ENCODE peak calls at places on chromosomes 4 and X, in nine cellular contexts. One of them, this sample, is unnamed.

GRCh38 chr4:71186566-71187398 is 152.0 kb upstream of the SLC4A4 start:
- DNase-seq in CD14-positive monocyte: no peak
- DNase-seq in mesothelial cell of epicardium: peak
- DNase-seq in upper lobe of right lung: peak
- DNase-seq in cardiac fibroblast: peak
- DNase-seq in kidney epithelial cell: no peak
- DNase-seq in foreskin fibroblast: no peak
- DNase-seq in endothelial cell of umbilical vein: peak
- DNase-seq in mammary epithelial cell: peak
- DNase-seq in this sample: peak

GRCh38 chr4:159401791-159402380 is 299.0 kb downstream of the RAPGEF2 start:
- DNase-seq in mammary epithelial cell: peak
- DNase-seq in mesothelial cell of epicardium: no peak
- DNase-seq in foreskin fibroblast: peak
- DNase-seq in cardiac fibroblast: peak
- DNase-seq in kidney epithelial cell: peak
- DNase-seq in endothelial cell of umbilical vein: peak
- DNase-seq in upper lobe of right lung: no peak
- DNase-seq in CD14-positive monocyte: no peak
- DNase-seq in this sample: no peak

GRCh38 chr4:124111922-124112321 is 600.6 kb downstream of the ANKRD50 start:
- DNase-seq in endothelial cell of umbilical vein: peak
- DNase-seq in mesothelial cell of epicardium: no peak
- DNase-seq in CD14-positive monocyte: no peak
- DNase-seq in kidney epithelial cell: peak
- DNase-seq in upper lobe of right lung: no peak
- DNase-seq in mammary epithelial cell: peak
- DNase-seq in cardiac fibroblast: peak
- DNase-seq in foreskin fibroblast: peak
- DNase-seq in this sample: peak

GRCh38 chrX:150198776-150199175 is 164.3 kb upstream of the MAMLD1 start:
- DNase-seq in mammary epithelial cell: peak
- DNase-seq in kidney epithelial cell: peak
- DNase-seq in mesothelial cell of epicardium: no peak
- DNase-seq in CD14-positive monocyte: no peak
- DNase-seq in endothelial cell of umbilical vein: no peak
- DNase-seq in foreskin fibroblast: no peak
- DNase-seq in upper lobe of right lung: no peak
- DNase-seq in cardiac fibroblast: no peak
- DNase-seq in this sample: no peak

GRCh38 chrX:111646515-111646914 is 34.5 kb upstream of the ALG13 start:
- DNase-seq in mammary epithelial cell: no peak
- DNase-seq in endothelial cell of umbilical vein: no peak
- DNase-seq in CD14-positive monocyte: no peak
- DNase-seq in mesothelial cell of epicardium: no peak
- DNase-seq in upper lobe of right lung: no peak
- DNase-seq in cardiac fibroblast: no peak
- DNase-seq in foreskin fibroblast: no peak
- DNase-seq in kidney epithelial cell: no peak
- DNase-seq in this sample: no peak

GRCh38 chr4:138758876-138759275 is 256.7 kb upstream of the NOCT start:
- DNase-seq in foreskin fibroblast: no peak
- DNase-seq in upper lobe of right lung: no peak
- DNase-seq in mesothelial cell of epicardium: no peak
- DNase-seq in CD14-positive monocyte: no peak
- DNase-seq in mammary epithelial cell: no peak
- DNase-seq in endothelial cell of umbilical vein: no peak
- DNase-seq in cardiac fibroblast: no peak
- DNase-seq in kidney epithelial cell: no peak
- DNase-seq in this sample: no peak

GRCh38 chr4:168514249-168514852 is 17.5 kb downstream of the PALLD start:
- DNase-seq in mammary epithelial cell: peak
- DNase-seq in CD14-positive monocyte: no peak
- DNase-seq in endothelial cell of umbilical vein: peak
- DNase-seq in mesothelial cell of epicardium: no peak
- DNase-seq in foreskin fibroblast: no peak
- DNase-seq in cardiac fibroblast: peak
- DNase-seq in kidney epithelial cell: no peak
- DNase-seq in upper lobe of right lung: no peak
- DNase-seq in this sample: no peak

GRCh38 chr4:152389359-152389758 is 146.5 kb downstream of the FBXW7 start:
- DNase-seq in foreskin fibroblast: no peak
- DNase-seq in kidney epithelial cell: no peak
- DNase-seq in cardiac fibroblast: no peak
- DNase-seq in endothelial cell of umbilical vein: no peak
- DNase-seq in CD14-positive monocyte: no peak
- DNase-seq in mammary epithelial cell: no peak
- DNase-seq in mesothelial cell of epicardium: no peak
- DNase-seq in upper lobe of right lung: no peak
- DNase-seq in this sample: no peak

GRCh38 chr4:25100156-25100555 is 60.1 kb downstream of the SEPSECS start:
- DNase-seq in mesothelial cell of epicardium: no peak
- DNase-seq in kidney epithelial cell: no peak
- DNase-seq in CD14-positive monocyte: no peak
- DNase-seq in mammary epithelial cell: no peak
- DNase-seq in cardiac fibroblast: no peak
- DNase-seq in foreskin fibroblast: no peak
- DNase-seq in endothelial cell of umbilical vein: no peak
- DNase-seq in upper lobe of right lung: no peak
- DNase-seq in this sample: no peak

GRCh38 chr4:128825226-128825625 is 15.7 kb downstream of the JADE1 start:
- DNase-seq in mammary epithelial cell: peak
- DNase-seq in endothelial cell of umbilical vein: no peak
- DNase-seq in kidney epithelial cell: no peak
- DNase-seq in mesothelial cell of epicardium: no peak
- DNase-seq in CD14-positive monocyte: no peak
- DNase-seq in cardiac fibroblast: no peak
- DNase-seq in foreskin fibroblast: no peak
- DNase-seq in upper lobe of right lung: no peak
- DNase-seq in this sample: peak

GRCh38 chr4:83535520-83535944 is 376 bp upstream of the GPAT3 start:
- DNase-seq in upper lobe of right lung: no peak
- DNase-seq in cardiac fibroblast: peak
- DNase-seq in mammary epithelial cell: peak
- DNase-seq in mesothelial cell of epicardium: peak
- DNase-seq in kidney epithelial cell: no peak
- DNase-seq in foreskin fibroblast: peak
- DNase-seq in endothelial cell of umbilical vein: peak
- DNase-seq in CD14-positive monocyte: peak
- DNase-seq in this sample: peak

GRCh38 chrX:10564484-10564883 is 55.9 kb downstream of the MID1 start:
- DNase-seq in endothelial cell of umbilical vein: no peak
- DNase-seq in mesothelial cell of epicardium: no peak
- DNase-seq in upper lobe of right lung: no peak
- DNase-seq in kidney epithelial cell: no peak
- DNase-seq in foreskin fibroblast: no peak
- DNase-seq in cardiac fibroblast: no peak
- DNase-seq in mammary epithelial cell: no peak
- DNase-seq in CD14-positive monocyte: no peak
- DNase-seq in this sample: no peak

GRCh38 chrX:96182366-96182765 is 502.3 kb upstream of the DIAPH2 start:
- DNase-seq in mammary epithelial cell: peak
- DNase-seq in upper lobe of right lung: no peak
- DNase-seq in cardiac fibroblast: peak
- DNase-seq in mesothelial cell of epicardium: no peak
- DNase-seq in CD14-positive monocyte: no peak
- DNase-seq in kidney epithelial cell: no peak
- DNase-seq in foreskin fibroblast: no peak
- DNase-seq in endothelial cell of umbilical vein: peak
- DNase-seq in this sample: peak
- TF ChIP-seq CTCF in mammary epithelial cell: peak
- TF ChIP-seq CTCF in upper lobe of right lung: peak
- TF ChIP-seq CTCF in cardiac fibroblast: peak
- TF ChIP-seq CTCF in mesothelial cell of epicardium: no peak
- TF ChIP-seq CTCF in CD14-positive monocyte: no peak
- TF ChIP-seq CTCF in kidney epithelial cell: peak
- TF ChIP-seq CTCF in foreskin fibroblast: no peak
- TF ChIP-seq CTCF in endothelial cell of umbilical vein: peak
- TF ChIP-seq CTCF in this sample: no peak

GRCh38 chr4:22515145-22515887 is 550 bp downstream of the ADGRA3 start:
- DNase-seq in mesothelial cell of epicardium: peak
- DNase-seq in foreskin fibroblast: peak
- DNase-seq in CD14-positive monocyte: no peak
- DNase-seq in upper lobe of right lung: peak
- DNase-seq in mammary epithelial cell: peak
- DNase-seq in cardiac fibroblast: peak
- DNase-seq in endothelial cell of umbilical vein: peak
- DNase-seq in kidney epithelial cell: no peak
- DNase-seq in this sample: peak
- TF ChIP-seq CTCF in mesothelial cell of epicardium: no peak
- TF ChIP-seq CTCF in foreskin fibroblast: no peak
- TF ChIP-seq CTCF in CD14-positive monocyte: no peak
- TF ChIP-seq CTCF in upper lobe of right lung: peak
- TF ChIP-seq CTCF in mammary epithelial cell: no peak
- TF ChIP-seq CTCF in cardiac fibroblast: no peak
- TF ChIP-seq CTCF in endothelial cell of umbilical vein: no peak
- TF ChIP-seq CTCF in kidney epithelial cell: no peak
- TF ChIP-seq CTCF in this sample: no peak

GRCh38 chr4:181437895-181438294 is 805.3 kb upstream of the TENM3 start:
- DNase-seq in CD14-positive monocyte: no peak
- DNase-seq in endothelial cell of umbilical vein: no peak
- DNase-seq in foreskin fibroblast: no peak
- DNase-seq in cardiac fibroblast: no peak
- DNase-seq in mammary epithelial cell: no peak
- DNase-seq in upper lobe of right lung: no peak
- DNase-seq in mesothelial cell of epicardium: no peak
- DNase-seq in kidney epithelial cell: no peak
- DNase-seq in this sample: no peak
- TF ChIP-seq CTCF in CD14-positive monocyte: no peak
- TF ChIP-seq CTCF in endothelial cell of umbilical vein: no peak
- TF ChIP-seq CTCF in foreskin fibroblast: no peak
- TF ChIP-seq CTCF in cardiac fibroblast: no peak
- TF ChIP-seq CTCF in mammary epithelial cell: no peak
- TF ChIP-seq CTCF in upper lobe of right lung: no peak
- TF ChIP-seq CTCF in mesothelial cell of epicardium: no peak
- TF ChIP-seq CTCF in kidney epithelial cell: no peak
- TF ChIP-seq CTCF in this sample: no peak

GRCh38 chr4:7157140-7157488 is 35.2 kb upstream of the SORCS2 start:
- DNase-seq in cardiac fibroblast: no peak
- DNase-seq in foreskin fibroblast: no peak
- DNase-seq in mammary epithelial cell: no peak
- DNase-seq in endothelial cell of umbilical vein: no peak
- DNase-seq in CD14-positive monocyte: no peak
- DNase-seq in mesothelial cell of epicardium: no peak
- DNase-seq in upper lobe of right lung: peak
- DNase-seq in kidney epithelial cell: no peak
- DNase-seq in this sample: no peak

GRCh38 chr4:7157666-7158065 is 34.7 kb upstream of the SORCS2 start:
- DNase-seq in endothelial cell of umbilical vein: no peak
- DNase-seq in mammary epithelial cell: no peak
- DNase-seq in cardiac fibroblast: no peak
- DNase-seq in upper lobe of right lung: peak
- DNase-seq in foreskin fibroblast: no peak
- DNase-seq in mesothelial cell of epicardium: peak
- DNase-seq in kidney epithelial cell: no peak
- DNase-seq in CD14-positive monocyte: no peak
- DNase-seq in this sample: no peak

GRCh38 chr4:7158081-7158750 is 34.1 kb upstream of the SORCS2 start:
- DNase-seq in foreskin fibroblast: no peak
- DNase-seq in CD14-positive monocyte: no peak
- DNase-seq in upper lobe of right lung: peak
- DNase-seq in endothelial cell of umbilical vein: no peak
- DNase-seq in mammary epithelial cell: no peak
- DNase-seq in kidney epithelial cell: no peak
- DNase-seq in cardiac fibroblast: no peak
- DNase-seq in mesothelial cell of epicardium: peak
- DNase-seq in this sample: no peak

GRCh38 chr4:7155611-7156071 is 36.7 kb upstream of the SORCS2 start:
- DNase-seq in foreskin fibroblast: no peak
- DNase-seq in endothelial cell of umbilical vein: peak
- DNase-seq in CD14-positive monocyte: no peak
- DNase-seq in mammary epithelial cell: peak
- DNase-seq in kidney epithelial cell: no peak
- DNase-seq in cardiac fibroblast: peak
- DNase-seq in upper lobe of right lung: peak
- DNase-seq in mesothelial cell of epicardium: peak
- DNase-seq in this sample: no peak

DNA sequence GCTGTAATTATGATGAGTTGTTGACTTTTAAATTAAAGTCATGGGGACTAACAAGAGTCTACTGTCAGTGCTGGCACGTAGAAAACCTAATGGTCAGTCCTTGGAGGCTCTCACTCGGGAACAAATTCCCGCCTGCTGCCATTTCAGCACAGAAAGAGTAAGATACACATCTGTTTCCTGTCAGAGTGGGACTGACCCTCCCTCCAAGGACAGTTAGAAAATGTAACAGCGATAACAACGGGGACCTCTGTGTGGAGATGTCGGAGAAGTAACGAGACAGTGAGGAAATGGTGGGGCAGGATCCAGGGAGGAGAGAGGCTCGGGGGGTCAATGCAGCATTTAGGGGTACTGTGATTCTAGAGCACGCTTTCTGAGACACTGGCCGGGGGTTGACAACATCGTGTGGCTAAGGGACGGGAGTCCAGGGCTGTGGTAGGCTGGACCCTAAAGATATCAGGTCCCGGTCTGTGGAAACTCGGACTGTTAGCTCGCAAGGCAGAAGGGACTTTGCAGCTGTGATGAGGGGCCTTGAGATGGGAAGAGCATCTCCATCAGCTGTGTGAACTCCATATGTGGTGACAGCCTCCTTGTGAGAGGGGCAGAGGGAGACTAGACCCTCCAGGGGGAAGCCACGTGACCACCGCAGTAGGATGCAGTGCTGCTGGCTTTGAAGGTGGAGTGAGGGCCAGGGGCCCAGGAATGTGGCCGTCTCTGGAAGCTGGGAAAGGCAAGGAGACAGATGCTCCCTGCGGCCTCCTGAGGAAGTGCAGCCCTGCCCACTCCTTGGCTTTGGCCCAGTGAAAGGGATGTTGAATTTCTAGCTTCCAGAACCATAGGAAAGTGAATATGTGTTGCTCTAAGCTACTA is 35.8 kb upstream of the SORCS2 start:
- DNase-seq in endothelial cell of umbilical vein: peak
- DNase-seq in upper lobe of right lung: peak
- DNase-seq in cardiac fibroblast: peak
- DNase-seq in mesothelial cell of epicardium: peak
- DNase-seq in CD14-positive monocyte: no peak
- DNase-seq in mammary epithelial cell: no peak
- DNase-seq in foreskin fibroblast: peak
- DNase-seq in kidney epithelial cell: no peak
- DNase-seq in this sample: no peak
- TF ChIP-seq CTCF in endothelial cell of umbilical vein: peak
- TF ChIP-seq CTCF in upper lobe of right lung: peak
- TF ChIP-seq CTCF in cardiac fibroblast: peak
- TF ChIP-seq CTCF in mesothelial cell of epicardium: peak
- TF ChIP-seq CTCF in CD14-positive monocyte: peak
- TF ChIP-seq CTCF in mammary epithelial cell: peak
- TF ChIP-seq CTCF in foreskin fibroblast: peak
- TF ChIP-seq CTCF in kidney epithelial cell: peak
- TF ChIP-seq CTCF in this sample: no peak

GRCh38 chrX:15567886-15568616 is 32.7 kb downstream of the ACE2 start:
- DNase-seq in CD14-positive monocyte: no peak
- DNase-seq in mammary epithelial cell: peak
- DNase-seq in endothelial cell of umbilical vein: peak
- DNase-seq in foreskin fibroblast: no peak
- DNase-seq in mesothelial cell of epicardium: no peak
- DNase-seq in cardiac fibroblast: peak
- DNase-seq in upper lobe of right lung: no peak
- DNase-seq in kidney epithelial cell: no peak
- DNase-seq in this sample: no peak
- TF ChIP-seq CTCF in CD14-positive monocyte: no peak
- TF ChIP-seq CTCF in mammary epithelial cell: peak
- TF ChIP-seq CTCF in endothelial cell of umbilical vein: peak
- TF ChIP-seq CTCF in foreskin fibroblast: peak
- TF ChIP-seq CTCF in mesothelial cell of epicardium: no peak
- TF ChIP-seq CTCF in cardiac fibroblast: peak
- TF ChIP-seq CTCF in upper lobe of right lung: peak
- TF ChIP-seq CTCF in kidney epithelial cell: peak
- TF ChIP-seq CTCF in this sample: no peak

This sample was measured in Calu3.